ENCODE peak calls at places on chromosomes 7 and 10, in six cellular contexts. J, T, G, L, V and S are unnamed samples.

GRCh38 chr7:7772385-7772784 is 54.0 kb upstream of the RPA3 start:
- DNase-seq in L (peak; percentile 72), V (peak; percentile 6), J (no peak), T (no peak), G (no peak), S (no peak)

GRCh38 chr10:5466451-5466996 is 32.8 kb downstream of the CALML5 start:
- DNase-seq in G (no peak), V (peak; percentile 48), L (peak; percentile 72), T (no peak), J (no peak), S (peak; percentile 84)

GRCh38 chr10:104614245-104614831 is 26.8 kb upstream of the SORCS3 start:
- DNase-seq in J (no peak), L (peak; percentile 22), V (peak; percentile 59), T (no peak), G (no peak), S (no peak)

GRCh38 chr7:105932835-105933477 is 30.1 kb upstream of the CDHR3 start:
- DNase-seq in L (no peak), G (no peak), V (peak; percentile 61), T (no peak), J (no peak), S (no peak)

GRCh38 chr10:43211431-43212042 is 55.3 kb downstream of the RASGEF1A start:
- DNase-seq in V (no peak), J (no peak), L (no peak), T (peak; percentile 6), G (no peak), S (no peak)

GRCh38 chr10:9305018-9305655 is 1250.6 kb downstream of the GATA3 start:
- DNase-seq in V (peak; percentile 17), L (peak; percentile 56), J (no peak), G (peak; percentile 8), T (no peak), S (no peak)

GRCh38 chr7:29641651-29642050 is 78.0 kb downstream of the PRR15 start:
- DNase-seq in J (no peak), V (no peak), L (no peak), T (no peak), G (no peak), S (no peak)

GRCh38 chr7:29177963-29178612 is 16.5 kb upstream of the CHN2 start:
- DNase-seq in T (no peak), L (no peak), J (no peak), G (no peak), V (no peak), S (no peak)

GRCh38 chr7:28328822-28329615 is 83.3 kb upstream of the CREB5 start:
- DNase-seq in J (no peak), L (no peak), V (no peak), G (no peak), T (no peak), S (no peak)

GRCh38 chr7:29976673-29977072 is 12.9 kb downstream of the SCRN1 start:
- DNase-seq in L (peak; percentile 94), J (no peak), V (no peak), T (no peak), G (no peak), S (no peak)